ENCODE peak calls at places on chromosomes 3 and 15, in eight cellular contexts. K, Z, P, W, S, J, Q and V are unnamed samples.

GRCh38 chr3:133371676-133372075 is 28.2 kb upstream of the BFSP2 start:
- DNase-seq in Z (no peak), S (no peak), W (no peak), P (no peak), Q (no peak), K (no peak), J (no peak), V (no peak)

GRCh38 chr3:54731697-54732445 is 196.0 kb downstream of the LRTM1 start:
- DNase-seq in S (no peak), Z (no peak), K (no peak), Q (no peak), J (no peak), W (no peak), P (no peak), V (no peak)

GRCh38 chr3:49357466-49358216 is 512 bp downstream of the GPX1 start:
- DNase-seq in W (peak), Z (peak), S (peak), Q (peak), J (no peak), P (peak), K (no peak), V (no peak)

GRCh38 chr3:196499061-196499460 is 4.5 kb downstream of the RNF168 start:
- DNase-seq in Q (no peak), S (no peak), P (no peak), W (no peak), K (no peak), J (no peak), Z (no peak), V (no peak)

GRCh38 chr15:88454231-88454630 is 13.0 kb downstream of the MRPL46 start:
- DNase-seq in P (no peak), W (no peak), S (no peak), Z (no peak), K (no peak), Q (peak), J (no peak), V (no peak)

GRCh38 chr3:191133359-191133758 is 65.7 kb upstream of the OSTN start:
- DNase-seq in Q (no peak), P (no peak), J (no peak), Z (no peak), S (no peak), W (no peak), K (no peak), V (no peak)

GRCh38 chr3:162034368-162034767 is 537.8 kb downstream of the OTOL1 start:
- DNase-seq in W (no peak), S (no peak), J (no peak), K (no peak), Z (no peak), Q (no peak), P (no peak), V (no peak)

GRCh38 chr3:149902498-149903139 is 68.1 kb downstream of the PFN2 start:
- DNase-seq in K (no peak), J (no peak), Q (peak), P (no peak), S (no peak), W (no peak), Z (no peak), V (no peak)

GRCh38 chr3:44355634-44356033 is 17.1 kb downstream of the TCAIM start:
- DNase-seq in Z (no peak), P (no peak), W (no peak), S (no peak), Q (peak), J (no peak), K (no peak), V (peak)